ENCODE peak calls at places on chromosomes 2 and 18, in four cellular contexts. One of them, this sample, is unnamed.

GRCh38 chr2:200087451-200087850 is 132.1 kb downstream of the MAIP1 start:
- DNase-seq in kidney: no peak
- DNase-seq in epithelial cell of proximal tubule: no peak
- DNase-seq in cardiac muscle cell: no peak
- DNase-seq in this sample: no peak

GRCh38 chr2:230016844-230017243 is 51.9 kb downstream of the SLC16A14 start:
- DNase-seq in kidney: no peak
- DNase-seq in epithelial cell of proximal tubule: no peak
- DNase-seq in cardiac muscle cell: no peak
- DNase-seq in this sample: no peak

GRCh38 chr2:218860950-218861381 is 1.4 kb downstream of the WNT6 start:
- DNase-seq in kidney: peak; percentile 70
- DNase-seq in epithelial cell of proximal tubule: no peak
- DNase-seq in cardiac muscle cell: peak; percentile 85
- DNase-seq in this sample: no peak

GRCh38 chr2:27362678-27363420 is 6.3 kb upstream of the GTF3C2 start:
- DNase-seq in kidney: no peak
- DNase-seq in epithelial cell of proximal tubule: no peak
- DNase-seq in cardiac muscle cell: no peak
- DNase-seq in this sample: no peak

GRCh38 chr2:240207661-240208060 is 67.2 kb upstream of the OTOS start:
- DNase-seq in kidney: no peak
- DNase-seq in epithelial cell of proximal tubule: no peak
- DNase-seq in cardiac muscle cell: no peak
- DNase-seq in this sample: no peak

GRCh38 chr18:474416-474815 is 26.1 kb downstream of the COLEC12 start:
- DNase-seq in kidney: no peak
- DNase-seq in epithelial cell of proximal tubule: no peak
- DNase-seq in cardiac muscle cell: peak; percentile 58
- DNase-seq in this sample: no peak

GRCh38 chr2:237859082-237859433 is 365 bp upstream of the RAMP1 start:
- DNase-seq in kidney: no peak
- DNase-seq in epithelial cell of proximal tubule: no peak
- DNase-seq in cardiac muscle cell: no peak
- DNase-seq in this sample: no peak

GRCh38 chr2:181985632-181986205 is at the start of gene PPP1R1C:
- DNase-seq in kidney: no peak
- DNase-seq in epithelial cell of proximal tubule: no peak
- DNase-seq in cardiac muscle cell: no peak
- DNase-seq in this sample: no peak

GRCh38 chr2:102016399-102016955 is 24.7 kb downstream of the IL1R2 start:
- DNase-seq in kidney: no peak
- DNase-seq in epithelial cell of proximal tubule: no peak
- DNase-seq in cardiac muscle cell: no peak
- DNase-seq in this sample: no peak

GRCh38 chr18:75727479-75727878 is 300.0 kb upstream of the SMIM21 start:
- DNase-seq in kidney: no peak
- DNase-seq in epithelial cell of proximal tubule: no peak
- DNase-seq in cardiac muscle cell: peak; percentile 59
- DNase-seq in this sample: no peak

GRCh38 chr2:241239552-241240202 is 51.2 kb downstream of the ANO7 start:
- DNase-seq in kidney: no peak
- DNase-seq in epithelial cell of proximal tubule: no peak
- DNase-seq in cardiac muscle cell: no peak
- DNase-seq in this sample: no peak

GRCh38 chr2:171811229-171811628 is 82.8 kb downstream of the SLC25A12 start:
- DNase-seq in kidney: no peak
- DNase-seq in epithelial cell of proximal tubule: peak; percentile 1
- DNase-seq in cardiac muscle cell: peak; percentile 61
- DNase-seq in this sample: no peak

GRCh38 chr2:151637284-151637781 is 96.9 kb downstream of the NEB start:
- DNase-seq in kidney: peak; percentile 71
- DNase-seq in epithelial cell of proximal tubule: no peak
- DNase-seq in cardiac muscle cell: no peak
- DNase-seq in this sample: peak; percentile 29

GRCh38 chr2:117785740-117786139 is 28.8 kb upstream of the DDX18 start:
- DNase-seq in kidney: no peak
- DNase-seq in epithelial cell of proximal tubule: no peak
- DNase-seq in cardiac muscle cell: peak; percentile 55
- DNase-seq in this sample: no peak

GRCh38 chr2:8310557-8311455 is 371.1 kb upstream of the ID2 start:
- DNase-seq in kidney: no peak
- DNase-seq in epithelial cell of proximal tubule: no peak
- DNase-seq in cardiac muscle cell: no peak
- DNase-seq in this sample: no peak

GRCh38 chr2:161412346-161412745 is 3.8 kb upstream of the TBR1 start:
- DNase-seq in kidney: no peak
- DNase-seq in epithelial cell of proximal tubule: no peak
- DNase-seq in cardiac muscle cell: peak; percentile 23
- DNase-seq in this sample: no peak
- TF ChIP-seq CTCF in kidney: no peak
- TF ChIP-seq CTCF in epithelial cell of proximal tubule: no peak
- TF ChIP-seq CTCF in cardiac muscle cell: no peak
- TF ChIP-seq CTCF in this sample: no peak

GRCh38 chr18:79070486-79070885 is 1.3 kb downstream of the ATP9B start:
- DNase-seq in kidney: no peak
- DNase-seq in epithelial cell of proximal tubule: no peak
- DNase-seq in cardiac muscle cell: no peak
- DNase-seq in this sample: no peak

GRCh38 chr18:79067611-79068010 is 1.6 kb upstream of the ATP9B start:
- DNase-seq in kidney: no peak
- DNase-seq in epithelial cell of proximal tubule: no peak
- DNase-seq in cardiac muscle cell: no peak
- DNase-seq in this sample: no peak

GRCh38 chr18:79068299-79068945 is 772 bp upstream of the ATP9B start:
- DNase-seq in kidney: no peak
- DNase-seq in epithelial cell of proximal tubule: no peak
- DNase-seq in cardiac muscle cell: peak; percentile 35
- DNase-seq in this sample: no peak

GRCh38 chr18:79069792-79070151 is 578 bp downstream of the ATP9B start:
- DNase-seq in kidney: no peak
- DNase-seq in epithelial cell of proximal tubule: peak; percentile 4
- DNase-seq in cardiac muscle cell: no peak
- DNase-seq in this sample: no peak

GRCh38 chr18:79068946-79069791 is at the start of gene ATP9B:
- DNase-seq in kidney: peak; percentile 100
- DNase-seq in epithelial cell of proximal tubule: peak; percentile 56
- DNase-seq in cardiac muscle cell: peak; percentile 99
- DNase-seq in this sample: peak; percentile 99
- TF ChIP-seq CTCF in kidney: peak; percentile 22
- TF ChIP-seq CTCF in epithelial cell of proximal tubule: no peak
- TF ChIP-seq CTCF in cardiac muscle cell: no peak
- TF ChIP-seq CTCF in this sample: no peak

GRCh38 chr2:99154643-99155536 is at the start of the genes LIPT1 and TSGA10:
- DNase-seq in kidney: peak; percentile 98
- DNase-seq in epithelial cell of proximal tubule: peak; percentile 51
- DNase-seq in cardiac muscle cell: peak; percentile 92
- DNase-seq in this sample: peak; percentile 92
- TF ChIP-seq CTCF in kidney: no peak
- TF ChIP-seq CTCF in epithelial cell of proximal tubule: peak; percentile 31
- TF ChIP-seq CTCF in cardiac muscle cell: no peak
- TF ChIP-seq CTCF in this sample: no peak

GRCh38 chr2:235740821-235741220 is 247.0 kb downstream of the AGAP1 start:
- DNase-seq in kidney: no peak
- DNase-seq in epithelial cell of proximal tubule: no peak
- DNase-seq in cardiac muscle cell: no peak
- DNase-seq in this sample: no peak
- TF ChIP-seq CTCF in kidney: no peak
- TF ChIP-seq CTCF in epithelial cell of proximal tubule: peak; percentile 57
- TF ChIP-seq CTCF in cardiac muscle cell: no peak
- TF ChIP-seq CTCF in this sample: no peak